ENCODE peak calls at places on chromosome 3, in eight cellular contexts. Q is ACHN; P is stomach; J is effector CD8-positive, alpha-beta T cell; I is nephron progenitor cell; G is heart left ventricle; F is frontal cortex; U is AG08396. A is an unnamed sample.

GRCh38 chr3:13006216-13006990 is 66.8 kb downstream of the IQSEC1 start:
- DNase-seq in Q (no peak), P (no peak), J (no peak), I (no peak), G (no peak), F (no peak), U (no peak), A (no peak)

GRCh38 chr3:19264424-19264823 is 116.1 kb downstream of the KCNH8 start:
- DNase-seq in Q (no peak), P (no peak), J (no peak), I (no peak), G (no peak), F (no peak), U (no peak), A (no peak)

GRCh38 chr3:129316121-129317013 is 37.7 kb downstream of the HMCES start:
- DNase-seq in Q (peak; percentile 80), P (peak; percentile 86), J (peak; percentile 84), I (peak; percentile 94), G (peak; percentile 90), F (peak; percentile 95), U (peak; percentile 91), A (peak; percentile 87)

GRCh38 chr3:133930341-133930933 is 34.8 kb upstream of the RAB6B start:
- DNase-seq in Q (peak; percentile 62), P (no peak), J (no peak), I (no peak), G (no peak), F (peak; percentile 35), U (peak; percentile 69), A (peak; percentile 90)

GRCh38 chr3:174439621-174440349 is 419.3 kb upstream of the NAALADL2 start:
- DNase-seq in Q (peak; percentile 88), P (peak; percentile 26), J (no peak), I (no peak), G (peak; percentile 24), F (no peak), U (peak; percentile 73), A (peak; percentile 98)

GRCh38 chr3:174035317-174035886 is 637.9 kb downstream of the NLGN1 start:
- DNase-seq in Q (no peak), P (no peak), J (no peak), I (no peak), G (no peak), F (no peak), U (no peak), A (peak; percentile 17)

GRCh38 chr3:49357466-49358216 is 512 bp downstream of the GPX1 start:
- DNase-seq in Q (peak; percentile 72), P (peak; percentile 49), J (peak; percentile 25), I (peak; percentile 59), G (peak; percentile 51), F (no peak), U (peak; percentile 79), A (peak; percentile 95)

GRCh38 chr3:191255156-191255555 is 56.1 kb downstream of the OSTN start:
- DNase-seq in Q (no peak), P (no peak), J (no peak), I (no peak), G (no peak), F (no peak), U (no peak), A (no peak)

GRCh38 chr3:119582178-119582577 is 2.9 kb downstream of the ADPRH start:
- DNase-seq in Q (no peak), P (no peak), J (no peak), I (no peak), G (no peak), F (no peak), U (no peak), A (no peak)

GRCh38 chr3:188421151-188421821 is 267.3 kb downstream of the LPP start:
- DNase-seq in Q (peak; percentile 37), P (no peak), J (no peak), I (no peak), G (no peak), F (no peak), U (peak; percentile 39), A (peak; percentile 88)

GRCh38 chr3:58049143-58049785 is 41.0 kb downstream of the FLNB start:
- DNase-seq in Q (peak; percentile 98), P (peak; percentile 56), J (no peak), I (peak; percentile 49), G (peak; percentile 65), F (no peak), U (peak; percentile 53), A (peak; percentile 96)

GRCh38 chr3:24048843-24049242 is 103.8 kb downstream of the NR1D2 start:
- DNase-seq in Q (no peak), P (no peak), J (no peak), I (no peak), G (no peak), F (no peak), U (no peak), A (peak; percentile 54)

GRCh38 chr3:177721864-177722370 is 524.6 kb upstream of the TBL1XR1 start:
- DNase-seq in Q (no peak), P (no peak), J (no peak), I (no peak), G (no peak), F (no peak), U (no peak), A (no peak)

GRCh38 chr3:30597131-30597768 is 9.2 kb upstream of the TGFBR2 start:
- DNase-seq in Q (peak; percentile 91), P (no peak), J (no peak), I (no peak), G (no peak), F (no peak), U (peak; percentile 30), A (peak; percentile 89)

GRCh38 chr3:150128126-150128525 is 157.4 kb upstream of the PFN2 start:
- DNase-seq in Q (no peak), P (no peak), J (no peak), I (no peak), G (no peak), F (peak; percentile 28), U (no peak), A (no peak)

GRCh38 chr3:88003115-88003755 is 55.6 kb downstream of the CGGBP1 start:
- DNase-seq in Q (peak; percentile 46), P (no peak), J (no peak), I (peak; percentile 13), G (no peak), F (no peak), U (peak; percentile 32), A (peak; percentile 81)

GRCh38 chr3:171753665-171754408 is 56.4 kb downstream of the PLD1 start:
- DNase-seq in Q (no peak), P (no peak), J (no peak), I (no peak), G (no peak), F (no peak), U (peak; percentile 64), A (peak; percentile 20)

GRCh38 chr3:64345351-64345750 is 120.1 kb upstream of the PRICKLE2 start:
- DNase-seq in Q (no peak), P (no peak), J (no peak), I (no peak), G (no peak), F (no peak), U (peak; percentile 39), A (peak; percentile 92)

GRCh38 chr3:117734431-117734830 is 1024.9 kb downstream of the TUSC7 start:
- DNase-seq in Q (no peak), P (no peak), J (no peak), I (no peak), G (no peak), F (no peak), U (no peak), A (no peak)

GRCh38 chr3:153768559-153769469 is 352.4 kb upstream of the ARHGEF26 start:
- DNase-seq in Q (peak; percentile 44), P (no peak), J (no peak), I (peak; percentile 30), G (no peak), F (no peak), U (peak; percentile 56), A (peak; percentile 76)